ENCODE peak calls at places on chromosomes 2 and 18, in nine cellular contexts. One of them, this sample, is unnamed.

GRCh38 chr2:177880278-177880677 is 192.3 kb downstream of the PDE11A start:
- DNase-seq in ovary: no peak
- DNase-seq in type B pancreatic cell: no peak
- DNase-seq in CD8-positive, alpha-beta T cell: no peak
- DNase-seq in B cell: no peak
- DNase-seq in left lung: no peak
- DNase-seq in uterus: no peak
- DNase-seq in right lobe of liver: no peak
- DNase-seq in cardiac fibroblast: no peak
- DNase-seq in this sample: no peak

GRCh38 chr2:174012347-174013309 is 47.5 kb upstream of the SP3 start:
- DNase-seq in ovary: peak
- DNase-seq in type B pancreatic cell: no peak
- DNase-seq in CD8-positive, alpha-beta T cell: peak
- DNase-seq in B cell: peak
- DNase-seq in left lung: peak
- DNase-seq in uterus: peak
- DNase-seq in right lobe of liver: peak
- DNase-seq in cardiac fibroblast: peak
- DNase-seq in this sample: peak

GRCh38 chr18:74899554-74899953 is 301.9 kb downstream of the ZNF407 start:
- DNase-seq in ovary: peak
- DNase-seq in type B pancreatic cell: no peak
- DNase-seq in CD8-positive, alpha-beta T cell: no peak
- DNase-seq in B cell: no peak
- DNase-seq in left lung: no peak
- DNase-seq in uterus: peak
- DNase-seq in right lobe of liver: no peak
- DNase-seq in cardiac fibroblast: peak
- DNase-seq in this sample: peak

GRCh38 chr2:16487686-16488085 is 177.9 kb downstream of the CYRIA start:
- DNase-seq in ovary: no peak
- DNase-seq in type B pancreatic cell: no peak
- DNase-seq in CD8-positive, alpha-beta T cell: no peak
- DNase-seq in B cell: no peak
- DNase-seq in left lung: no peak
- DNase-seq in uterus: no peak
- DNase-seq in right lobe of liver: no peak
- DNase-seq in cardiac fibroblast: peak
- DNase-seq in this sample: no peak

GRCh38 chr2:904243-905024 is 46.2 kb upstream of the SNTG2 start:
- DNase-seq in ovary: no peak
- DNase-seq in type B pancreatic cell: no peak
- DNase-seq in CD8-positive, alpha-beta T cell: no peak
- DNase-seq in B cell: no peak
- DNase-seq in left lung: no peak
- DNase-seq in uterus: no peak
- DNase-seq in right lobe of liver: no peak
- DNase-seq in cardiac fibroblast: no peak
- DNase-seq in this sample: no peak

GRCh38 chr18:37450434-37451133 is 115.0 kb downstream of the CELF4 start:
- DNase-seq in ovary: peak
- DNase-seq in type B pancreatic cell: no peak
- DNase-seq in CD8-positive, alpha-beta T cell: no peak
- DNase-seq in B cell: no peak
- DNase-seq in left lung: no peak
- DNase-seq in uterus: no peak
- DNase-seq in right lobe of liver: no peak
- DNase-seq in cardiac fibroblast: peak
- DNase-seq in this sample: no peak

GRCh38 chr2:234241656-234242445 is 191.3 kb downstream of the SPP2 start:
- DNase-seq in ovary: no peak
- DNase-seq in type B pancreatic cell: no peak
- DNase-seq in CD8-positive, alpha-beta T cell: no peak
- DNase-seq in B cell: no peak
- DNase-seq in left lung: no peak
- DNase-seq in uterus: no peak
- DNase-seq in right lobe of liver: no peak
- DNase-seq in cardiac fibroblast: no peak
- DNase-seq in this sample: no peak

GRCh38 chr18:73509460-73509859 is 638.2 kb downstream of the FBXO15 start:
- DNase-seq in ovary: no peak
- DNase-seq in type B pancreatic cell: no peak
- DNase-seq in CD8-positive, alpha-beta T cell: no peak
- DNase-seq in B cell: no peak
- DNase-seq in left lung: no peak
- DNase-seq in uterus: no peak
- DNase-seq in right lobe of liver: no peak
- DNase-seq in cardiac fibroblast: no peak
- DNase-seq in this sample: no peak

GRCh38 chr2:29334723-29335122 is 219.5 kb downstream of the CLIP4 start:
- DNase-seq in ovary: no peak
- DNase-seq in type B pancreatic cell: no peak
- DNase-seq in CD8-positive, alpha-beta T cell: no peak
- DNase-seq in B cell: no peak
- DNase-seq in left lung: no peak
- DNase-seq in uterus: no peak
- DNase-seq in right lobe of liver: no peak
- DNase-seq in cardiac fibroblast: no peak
- DNase-seq in this sample: no peak

GRCh38 chr2:29335391-29335790 is 220.2 kb downstream of the CLIP4 start:
- DNase-seq in ovary: no peak
- DNase-seq in type B pancreatic cell: no peak
- DNase-seq in CD8-positive, alpha-beta T cell: no peak
- DNase-seq in B cell: no peak
- DNase-seq in left lung: no peak
- DNase-seq in uterus: no peak
- DNase-seq in right lobe of liver: no peak
- DNase-seq in cardiac fibroblast: no peak
- DNase-seq in this sample: no peak

GRCh38 chr2:29336334-29336733 is 221.1 kb downstream of the CLIP4 start:
- DNase-seq in ovary: no peak
- DNase-seq in type B pancreatic cell: no peak
- DNase-seq in CD8-positive, alpha-beta T cell: no peak
- DNase-seq in B cell: no peak
- DNase-seq in left lung: no peak
- DNase-seq in uterus: no peak
- DNase-seq in right lobe of liver: no peak
- DNase-seq in cardiac fibroblast: no peak
- DNase-seq in this sample: no peak

GRCh38 chr2:29332540-29332939 is 217.3 kb downstream of the CLIP4 start:
- DNase-seq in ovary: no peak
- DNase-seq in type B pancreatic cell: no peak
- DNase-seq in CD8-positive, alpha-beta T cell: no peak
- DNase-seq in B cell: no peak
- DNase-seq in left lung: no peak
- DNase-seq in uterus: no peak
- DNase-seq in right lobe of liver: no peak
- DNase-seq in cardiac fibroblast: no peak
- DNase-seq in this sample: no peak

DNA sequence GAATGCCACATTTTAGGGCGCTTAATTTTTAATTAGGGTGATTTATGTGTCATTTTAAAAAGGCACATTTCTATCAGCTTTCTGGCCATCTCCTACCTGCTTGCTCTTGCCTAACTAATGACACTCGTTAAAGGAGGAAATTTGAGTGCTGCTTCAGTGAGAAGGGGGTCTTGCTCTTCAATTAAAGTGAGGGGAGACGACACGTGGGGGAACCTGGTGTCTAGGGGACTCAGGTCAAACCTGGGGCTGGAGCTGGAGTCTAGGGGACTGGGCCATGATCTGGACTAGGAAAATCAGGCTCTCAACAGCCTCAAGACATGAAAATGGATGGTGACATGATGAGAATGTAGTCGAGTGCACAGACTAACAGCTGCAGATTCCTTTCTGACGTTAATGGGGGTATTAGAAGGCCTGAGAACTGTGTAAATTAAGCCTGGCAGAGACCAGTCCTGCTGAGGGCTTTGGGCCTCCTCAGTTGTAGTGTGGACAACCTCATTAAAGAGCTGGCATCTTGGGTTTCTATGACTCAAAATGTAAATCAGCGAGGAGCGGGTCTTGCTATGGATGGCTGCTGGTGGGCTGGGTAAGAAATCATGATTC is 221.6 kb downstream of the CLIP4 start:
- DNase-seq in ovary: no peak
- DNase-seq in type B pancreatic cell: no peak
- DNase-seq in CD8-positive, alpha-beta T cell: no peak
- DNase-seq in B cell: no peak
- DNase-seq in left lung: no peak
- DNase-seq in uterus: no peak
- DNase-seq in right lobe of liver: no peak
- DNase-seq in cardiac fibroblast: no peak
- DNase-seq in this sample: no peak
- TF ChIP-seq CTCF in ovary: no peak
- TF ChIP-seq CTCF in type B pancreatic cell: no peak
- TF ChIP-seq CTCF in CD8-positive, alpha-beta T cell: no peak
- TF ChIP-seq CTCF in B cell: no peak
- TF ChIP-seq CTCF in left lung: no peak
- TF ChIP-seq CTCF in uterus: no peak
- TF ChIP-seq CTCF in right lobe of liver: no peak
- TF ChIP-seq CTCF in cardiac fibroblast: no peak
- TF ChIP-seq CTCF in this sample: no peak

GRCh38 chr18:23276456-23276855 is 141.2 kb downstream of the CABLES1 start:
- DNase-seq in ovary: no peak
- DNase-seq in type B pancreatic cell: no peak
- DNase-seq in CD8-positive, alpha-beta T cell: no peak
- DNase-seq in B cell: no peak
- DNase-seq in left lung: peak
- DNase-seq in uterus: no peak
- DNase-seq in right lobe of liver: no peak
- DNase-seq in cardiac fibroblast: no peak
- DNase-seq in this sample: no peak
- TF ChIP-seq CTCF in ovary: no peak
- TF ChIP-seq CTCF in type B pancreatic cell: no peak
- TF ChIP-seq CTCF in CD8-positive, alpha-beta T cell: no peak
- TF ChIP-seq CTCF in B cell: no peak
- TF ChIP-seq CTCF in left lung: no peak
- TF ChIP-seq CTCF in uterus: no peak
- TF ChIP-seq CTCF in right lobe of liver: no peak
- TF ChIP-seq CTCF in cardiac fibroblast: no peak
- TF ChIP-seq CTCF in this sample: no peak

DNA sequence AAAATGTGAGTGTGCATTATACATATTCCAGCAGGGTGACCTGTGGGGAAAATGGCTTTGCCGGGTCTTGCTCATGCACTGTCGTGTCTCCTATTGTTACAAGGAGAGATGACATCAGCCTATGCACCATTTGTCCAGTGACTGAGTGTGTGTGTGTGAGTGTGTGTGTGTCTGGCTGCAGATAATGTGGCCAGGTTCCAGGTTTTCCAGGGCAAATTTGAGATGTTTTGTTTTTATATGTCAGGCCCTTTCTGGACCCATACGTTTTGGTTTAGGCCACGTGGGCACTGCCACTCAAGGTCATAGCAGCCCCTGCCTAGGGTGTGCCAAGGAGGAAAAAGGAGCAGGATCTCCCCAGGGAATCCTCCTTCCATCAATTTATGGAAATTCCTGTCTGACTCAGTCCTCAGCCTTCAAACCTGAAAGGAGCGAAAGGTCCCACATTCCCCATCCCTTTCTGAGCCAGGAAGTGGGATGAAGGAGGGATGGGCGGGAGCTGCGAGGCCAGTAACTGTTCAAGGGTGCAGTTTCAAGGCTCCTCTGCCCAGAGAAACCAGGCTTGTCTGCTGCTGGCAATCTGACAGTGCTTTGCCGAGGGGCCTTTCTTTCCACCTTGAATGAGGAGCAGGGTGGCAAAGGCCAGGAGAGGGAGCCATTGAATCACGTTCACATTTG is 93.0 kb upstream of the SMAD2 start:
- DNase-seq in ovary: peak
- DNase-seq in type B pancreatic cell: no peak
- DNase-seq in CD8-positive, alpha-beta T cell: no peak
- DNase-seq in B cell: no peak
- DNase-seq in left lung: peak
- DNase-seq in uterus: peak
- DNase-seq in right lobe of liver: no peak
- DNase-seq in cardiac fibroblast: peak
- DNase-seq in this sample: peak
- TF ChIP-seq CTCF in ovary: peak
- TF ChIP-seq CTCF in type B pancreatic cell: peak
- TF ChIP-seq CTCF in CD8-positive, alpha-beta T cell: no peak
- TF ChIP-seq CTCF in B cell: no peak
- TF ChIP-seq CTCF in left lung: no peak
- TF ChIP-seq CTCF in uterus: peak
- TF ChIP-seq CTCF in right lobe of liver: peak
- TF ChIP-seq CTCF in cardiac fibroblast: peak
- TF ChIP-seq CTCF in this sample: peak

GRCh38 chr2:159287733-159288132 is 1.2 kb upstream of the WDSUB1 start:
- DNase-seq in ovary: no peak
- DNase-seq in type B pancreatic cell: no peak
- DNase-seq in CD8-positive, alpha-beta T cell: no peak
- DNase-seq in B cell: no peak
- DNase-seq in left lung: no peak
- DNase-seq in uterus: no peak
- DNase-seq in right lobe of liver: no peak
- DNase-seq in cardiac fibroblast: no peak
- DNase-seq in this sample: no peak

GRCh38 chr2:159285929-159286708 is at the start of gene WDSUB1:
- DNase-seq in ovary: peak
- DNase-seq in type B pancreatic cell: peak
- DNase-seq in CD8-positive, alpha-beta T cell: peak
- DNase-seq in B cell: peak
- DNase-seq in left lung: peak
- DNase-seq in uterus: peak
- DNase-seq in right lobe of liver: peak
- DNase-seq in cardiac fibroblast: peak
- DNase-seq in this sample: peak

GRCh38 chr2:159286709-159287441 is 372 bp upstream of the WDSUB1 start:
- DNase-seq in ovary: peak
- DNase-seq in type B pancreatic cell: peak
- DNase-seq in CD8-positive, alpha-beta T cell: peak
- DNase-seq in B cell: peak
- DNase-seq in left lung: peak
- DNase-seq in uterus: peak
- DNase-seq in right lobe of liver: peak
- DNase-seq in cardiac fibroblast: peak
- DNase-seq in this sample: peak

GRCh38 chr2:159292157-159292556 is 5.7 kb upstream of the WDSUB1 start:
- DNase-seq in ovary: no peak
- DNase-seq in type B pancreatic cell: no peak
- DNase-seq in CD8-positive, alpha-beta T cell: no peak
- DNase-seq in B cell: no peak
- DNase-seq in left lung: no peak
- DNase-seq in uterus: no peak
- DNase-seq in right lobe of liver: no peak
- DNase-seq in cardiac fibroblast: no peak
- DNase-seq in this sample: no peak

DNA sequence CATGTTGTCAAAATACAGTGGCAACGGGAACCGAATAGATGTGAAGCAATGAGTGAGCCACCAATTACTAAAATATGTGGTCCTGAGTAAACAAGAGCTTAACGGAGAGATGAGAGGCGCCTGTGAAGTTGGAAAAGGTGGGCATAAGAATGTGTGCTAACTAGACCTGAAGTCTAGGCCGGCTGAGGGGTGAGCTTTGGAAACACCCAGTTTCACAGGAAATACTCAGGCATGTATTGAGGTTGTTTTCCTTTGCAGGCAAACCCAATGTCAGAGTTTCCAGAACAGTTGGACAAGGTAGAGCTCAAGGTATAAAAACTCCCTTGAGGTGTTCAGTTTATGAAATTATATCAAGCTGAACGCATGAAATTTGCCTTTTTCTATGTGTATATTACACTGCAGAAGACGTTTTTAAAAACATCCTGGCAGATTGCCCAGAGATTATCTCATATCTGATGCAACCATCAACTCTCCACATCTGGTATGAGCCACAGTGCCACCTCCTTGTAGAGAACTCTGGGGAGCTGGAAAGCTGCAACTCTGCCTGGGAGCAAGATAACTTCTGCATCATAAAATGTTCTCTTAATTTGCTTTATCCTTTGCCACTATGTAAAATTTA is 3.9 kb upstream of the WDSUB1 start:
- DNase-seq in ovary: no peak
- DNase-seq in type B pancreatic cell: no peak
- DNase-seq in CD8-positive, alpha-beta T cell: no peak
- DNase-seq in B cell: no peak
- DNase-seq in left lung: no peak
- DNase-seq in uterus: no peak
- DNase-seq in right lobe of liver: no peak
- DNase-seq in cardiac fibroblast: peak
- DNase-seq in this sample: no peak
- TF ChIP-seq CTCF in ovary: no peak
- TF ChIP-seq CTCF in type B pancreatic cell: no peak
- TF ChIP-seq CTCF in CD8-positive, alpha-beta T cell: no peak
- TF ChIP-seq CTCF in B cell: no peak
- TF ChIP-seq CTCF in left lung: no peak
- TF ChIP-seq CTCF in uterus: no peak
- TF ChIP-seq CTCF in right lobe of liver: no peak
- TF ChIP-seq CTCF in cardiac fibroblast: no peak
- TF ChIP-seq CTCF in this sample: no peak

This sample was measured in kidney.